ENCODE peak calls at places on chromosomes 4 and X, in ten cellular contexts. W is heart left ventricle; G is thoracic aorta; P is naive thymus-derived CD8-positive, alpha-beta T cell; B is DMS 273 treated with DMSO at 0.1 percent for 48 hours; Z is anterior cingulate cortex; K is NCI-H526; A is NT2/D1; C is T47D; S is glutamatergic neuron. X is an unnamed sample.

GRCh38 chrX:136754641-136755040 is 26.1 kb downstream of the ARHGEF6 start:
- DNase-seq in W (peak), G (no peak), P (peak), B (no peak), Z (peak), K (no peak), A (no peak), C (no peak), S (no peak), X (no peak)

GRCh38 chr4:137952116-137952515 is 290.0 kb downstream of the SLC7A11 start:
- DNase-seq in W (no peak), G (no peak), P (no peak), B (no peak), Z (no peak), K (no peak), A (no peak), C (no peak), S (no peak), X (no peak)

GRCh38 chr4:76430519-76431388 is 4.3 kb upstream of the SHROOM3 start:
- DNase-seq in W (no peak), G (no peak), P (no peak), B (peak), Z (no peak), K (peak), A (no peak), C (peak), S (no peak), X (no peak)

GRCh38 chr4:22848332-22848731 is 155.6 kb downstream of the GBA3 start:
- DNase-seq in W (no peak), G (no peak), P (no peak), B (no peak), Z (no peak), K (no peak), A (no peak), C (no peak), S (no peak), X (no peak)

GRCh38 chr4:148091896-148092295 is 350.3 kb downstream of the NR3C2 start:
- DNase-seq in W (no peak), G (no peak), P (no peak), B (no peak), Z (no peak), K (no peak), A (no peak), C (no peak), S (no peak), X (no peak)

GRCh38 chrX:22135994-22136684 is 104.0 kb downstream of the PHEX start:
- DNase-seq in W (no peak), G (no peak), P (no peak), B (peak), Z (peak), K (peak), A (peak), C (peak), S (no peak), X (no peak)

GRCh38 chrX:125627676-125628075 is 308.0 kb downstream of the TEX13C start:
- DNase-seq in W (no peak), G (no peak), P (no peak), B (no peak), Z (no peak), K (no peak), A (no peak), C (no peak), S (no peak), X (no peak)

GRCh38 chr4:2713337-2713736 is 42.8 kb downstream of the TNIP2 start:
- DNase-seq in W (no peak), G (no peak), P (no peak), B (no peak), Z (no peak), K (no peak), A (no peak), C (no peak), S (no peak), X (no peak)

GRCh38 chr4:149371021-149371420 is 444.6 kb downstream of the IQCM start:
- DNase-seq in W (no peak), G (no peak), P (no peak), B (peak), Z (peak), K (peak), A (peak), C (peak), S (no peak), X (peak)

GRCh38 chr4:185712350-185713024 is 99.5 kb downstream of the SORBS2 start:
- DNase-seq in W (no peak), G (no peak), P (no peak), B (no peak), Z (no peak), K (no peak), A (no peak), C (no peak), S (no peak), X (no peak)

GRCh38 chr4:75037253-75037652 is 104.3 kb downstream of the PARM1 start:
- DNase-seq in W (no peak), G (no peak), P (no peak), B (no peak), Z (no peak), K (no peak), A (no peak), C (no peak), S (no peak), X (no peak)